ENCODE peak calls at places on chromosomes 11 and 22, in seven cellular contexts. P, G, B, K, H, M and I are unnamed samples. For H3K27me3 and H3K36me3, the result is how much of the 10 kb centered on the place peaks cover.

GRCh38 chr11:64165842-64166635 is at the start of gene MACROD1:
- DNase-seq in P (peak), G (peak), B (peak), K (peak), H (peak), M (peak), I (peak)

GRCh38 chr11:208177-208916 is 839 bp downstream of the RIC8A start:
- DNase-seq in P (peak), G (peak), B (peak), K (peak), H (peak), M (peak), I (peak)

GRCh38 chr11:1747753-1748466 is 2.5 kb downstream of the IFITM10 start:
- DNase-seq in P (no peak), G (peak), B (no peak), K (no peak), H (no peak), M (no peak), I (no peak)

GRCh38 chr11:132866783-132867545 is 665.3 kb downstream of the OPCML start:
- DNase-seq in P (no peak), G (no peak), B (no peak), K (no peak), H (no peak), M (no peak), I (no peak)

GRCh38 chr22:21937821-21938070 is 14.9 kb downstream of the PPM1F start:
- DNase-seq in P (no peak), G (peak), B (no peak), K (no peak), H (no peak), M (no peak), I (no peak)

GRCh38 chr22:25777870-25778269 is 35.9 kb downstream of the MYO18B start:
- DNase-seq in P (no peak), G (no peak), B (no peak), K (no peak), H (peak), M (peak), I (no peak)

GRCh38 chr11:92417326-92417725 is 192.7 kb downstream of the FAT3 start:
- DNase-seq in P (no peak), G (no peak), B (no peak), K (no peak), H (no peak), M (no peak), I (no peak)

GRCh38 chr22:41946360-41947180 is at the start of gene CENPM:
- DNase-seq in P (peak), G (peak), B (peak), K (peak), H (peak), M (peak), I (peak)

GRCh38 chr11:117941163-117941707 is 12.0 kb upstream of the TMPRSS13 start:
- DNase-seq in P (no peak), G (no peak), B (no peak), K (no peak), H (no peak), M (no peak), I (no peak)

GRCh38 chr22:49726701-49727101 is 101.0 kb downstream of the BRD1 start:
- DNase-seq in P (no peak), G (no peak), B (no peak), K (no peak), H (no peak), M (no peak), I (no peak)

GRCh38 chr22:49727191-49727880 is 100.3 kb downstream of the BRD1 start:
- DNase-seq in P (no peak), G (no peak), B (no peak), K (no peak), H (no peak), M (no peak), I (no peak)

GRCh38 chr22:49724893-49725489 is 102.7 kb downstream of the BRD1 start:
- DNase-seq in P (peak), G (peak), B (no peak), K (no peak), H (peak), M (peak), I (peak)

GRCh38 chr22:49725516-49725915 is 102.2 kb downstream of the BRD1 start:
- DNase-seq in P (no peak), G (no peak), B (no peak), K (no peak), H (no peak), M (no peak), I (no peak)

DNA sequence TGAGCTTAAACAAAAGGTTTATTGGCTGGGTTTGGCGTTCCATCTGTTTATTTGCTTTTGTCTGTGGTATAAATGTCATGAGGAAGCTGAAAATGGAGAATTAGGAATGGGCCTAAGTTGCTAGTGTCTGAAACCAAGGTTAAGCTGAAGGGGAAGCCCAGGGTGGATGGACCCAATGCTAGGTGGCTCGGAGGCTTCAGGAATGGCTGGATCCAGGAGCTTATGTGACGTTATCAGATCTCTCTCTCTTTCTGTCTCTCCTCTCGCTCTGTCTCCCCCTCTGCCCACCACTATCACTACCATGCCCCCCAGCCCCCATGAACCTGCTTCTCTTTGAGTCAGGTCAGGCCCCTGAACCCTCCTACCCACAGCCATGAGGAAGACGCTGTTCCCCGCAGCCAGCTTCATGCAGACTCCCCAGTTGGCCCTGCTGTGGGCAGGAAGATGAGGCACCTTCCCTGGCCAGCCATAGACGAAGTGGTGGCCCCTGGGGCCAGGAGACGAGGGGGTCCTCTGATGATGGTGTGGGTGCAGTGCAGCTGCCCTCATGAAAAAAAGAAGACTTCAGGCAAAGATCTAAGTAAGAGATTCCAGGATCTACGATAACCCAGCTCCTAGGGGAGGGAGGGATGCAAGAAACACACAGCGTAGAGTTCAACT is 101.5 kb downstream of the BRD1 start:
- DNase-seq in P (no peak), G (no peak), B (no peak), K (no peak), H (no peak), M (no peak), I (no peak)
- H3K27me3 ChIP-seq in P (under half), G (under half), B (under half), K (under half), H (under half), M (half or more), I (under half)

GRCh38 chr22:49783926-49784629 is 43.6 kb downstream of the BRD1 start:
- DNase-seq in P (no peak), G (no peak), B (no peak), K (no peak), H (no peak), M (no peak), I (no peak)

GRCh38 chr22:49784987-49785614 is 42.6 kb downstream of the BRD1 start:
- DNase-seq in P (no peak), G (no peak), B (no peak), K (no peak), H (no peak), M (no peak), I (no peak)

GRCh38 chr22:49785841-49786451 is 41.7 kb downstream of the BRD1 start:
- DNase-seq in P (no peak), G (no peak), B (no peak), K (no peak), H (no peak), M (peak), I (no peak)

GRCh38 chr22:49783036-49783746 is 44.5 kb downstream of the BRD1 start:
- DNase-seq in P (no peak), G (no peak), B (no peak), K (no peak), H (no peak), M (no peak), I (no peak)

GRCh38 chr22:49784630-49784971 is 43.1 kb downstream of the BRD1 start:
- DNase-seq in P (no peak), G (no peak), B (no peak), K (no peak), H (no peak), M (no peak), I (no peak)
- H3K36me3 ChIP-seq in P (under half), G (under half), B (under half), K (under half), H (under half), M (half or more), I (under half)

GRCh38 chr11:9003573-9004309 is at the start of gene NRIP3:
- DNase-seq in P (peak), G (peak), B (peak), K (peak), H (peak), M (peak), I (peak)
- TF ChIP-seq POLR2A in P (peak), G (peak), B (no peak), K (peak), H (peak), M (peak), I (peak)

GRCh38 chr22:46827072-46827780 is 64.8 kb downstream of the TBC1D22A start:
- DNase-seq in P (no peak), G (no peak), B (no peak), K (no peak), H (no peak), M (no peak), I (no peak)
- H3K27me3 ChIP-seq in P (under half), G (under half), B (under half), K (under half), H (under half), M (under half), I (under half)

GRCh38 chr22:35303029-35303624 is 3.4 kb downstream of the TOM1 start:
- DNase-seq in P (no peak), G (no peak), B (no peak), K (no peak), H (no peak), M (no peak), I (no peak)
- H3K36me3 ChIP-seq in P (under half), G (under half), B (under half), K (under half), H (under half), M (under half), I (under half)

DNA sequence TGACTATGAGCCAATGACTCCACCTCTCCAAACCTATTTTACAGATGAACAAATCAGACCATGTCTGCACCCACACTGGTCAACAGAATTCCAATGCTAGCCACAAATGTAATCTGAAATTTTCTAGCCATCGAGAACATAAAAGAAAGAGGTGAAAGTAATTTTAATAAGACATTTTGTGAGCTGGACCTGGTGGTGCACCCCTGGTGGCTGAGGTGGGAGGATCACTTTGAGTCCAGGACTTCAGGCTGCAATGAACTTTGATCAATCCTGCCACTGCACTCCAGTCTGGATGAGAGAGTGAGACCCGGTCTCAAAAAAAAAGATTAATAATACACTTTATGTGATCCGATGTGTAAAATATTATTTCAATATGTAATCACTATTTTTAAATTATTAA is 9.4 kb upstream of the RNF185 start:
- DNase-seq in P (no peak), G (no peak), B (no peak), K (no peak), H (no peak), M (no peak), I (no peak)
- TF ChIP-seq POLR2A in P (no peak), G (no peak), B (no peak), K (no peak), H (no peak), M (no peak), I (no peak)